ENCODE peak calls at places on chromosomes 13 and 19, in eight cellular contexts. Z is GM04503, P is coronary artery, B is small intestine, R is cardiac muscle cell, E is T-cell, H is KBM-7, Y is T-helper 17 cell. Q is an unnamed sample.

GRCh38 chr19:46739290-46739771 is 6.5 kb upstream of the FKRP start:
- DNase-seq in Z (no peak), P (no peak), B (no peak), R (peak), E (no peak), H (no peak), Y (no peak), Q (no peak)

GRCh38 chr13:49938921-49939320 is 2.8 kb upstream of the SPRYD7 start:
- DNase-seq in Z (no peak), P (no peak), B (peak), R (no peak), E (no peak), H (no peak), Y (no peak), Q (no peak)

GRCh38 chr13:48009298-48009697 is 8.2 kb upstream of the SUCLA2 start:
- DNase-seq in Z (peak), P (no peak), B (no peak), R (no peak), E (no peak), H (peak), Y (no peak), Q (no peak)

GRCh38 chr13:34618654-34619053 is 323.4 kb upstream of the NBEA start:
- DNase-seq in Z (no peak), P (no peak), B (no peak), R (no peak), E (no peak), H (no peak), Y (no peak), Q (no peak)

GRCh38 chr19:47111081-47111589 is 2.4 kb downstream of the ZC3H4 start:
- DNase-seq in Z (no peak), P (no peak), B (peak), R (no peak), E (peak), H (peak), Y (peak), Q (no peak)

GRCh38 chr19:35154535-35155406 is at the start of gene FXYD5:
- DNase-seq in Z (no peak), P (no peak), B (peak), R (no peak), E (peak), H (peak), Y (peak), Q (peak)

GRCh38 chr19:40284251-40284500 is 969 bp downstream of the AKT2 start:
- DNase-seq in Z (no peak), P (no peak), B (peak), R (peak), E (no peak), H (no peak), Y (no peak), Q (no peak)

GRCh38 chr19:46478356-46478986 is 7.1 kb upstream of the PNMA8A start:
- DNase-seq in Z (no peak), P (no peak), B (no peak), R (no peak), E (no peak), H (peak), Y (no peak), Q (no peak)

GRCh38 chr19:19261350-19262189 is 11.5 kb downstream of the TM6SF2 start:
- DNase-seq in Z (no peak), P (no peak), B (no peak), R (peak), E (no peak), H (peak), Y (no peak), Q (no peak)

GRCh38 chr19:35006342-35006998 is 6.3 kb downstream of the GRAMD1A start:
- DNase-seq in Z (no peak), P (no peak), B (peak), R (no peak), E (no peak), H (no peak), Y (no peak), Q (no peak)

GRCh38 chr19:7833225-7834156 is 3.5 kb downstream of the EVI5L start:
- DNase-seq in Z (peak), P (no peak), B (peak), R (no peak), E (no peak), H (no peak), Y (no peak), Q (no peak)

GRCh38 chr13:38657191-38657590 is 29.7 kb upstream of the FREM2 start:
- DNase-seq in Z (no peak), P (no peak), B (no peak), R (no peak), E (no peak), H (no peak), Y (no peak), Q (no peak)

GRCh38 chr19:11191934-11192333 is 5.4 kb downstream of the KANK2 start:
- DNase-seq in Z (no peak), P (no peak), B (no peak), R (no peak), E (no peak), H (peak), Y (no peak), Q (no peak)

GRCh38 chr19:46924874-46925547 is 64.2 kb downstream of the ARHGAP35 start:
- DNase-seq in Z (no peak), P (no peak), B (peak), R (no peak), E (no peak), H (no peak), Y (no peak), Q (no peak)

GRCh38 chr13:48161530-48162179 is 66.8 kb upstream of the MED4 start:
- DNase-seq in Z (no peak), P (no peak), B (no peak), R (no peak), E (peak), H (peak), Y (no peak), Q (no peak)

GRCh38 chr13:38072696-38073095 is 203.1 kb upstream of the TRPC4 start:
- DNase-seq in Z (no peak), P (no peak), B (no peak), R (no peak), E (no peak), H (no peak), Y (no peak), Q (no peak)

GRCh38 chr19:18123819-18124218 is 26.2 kb downstream of the MAST3 start:
- DNase-seq in Z (no peak), P (no peak), B (no peak), R (no peak), E (no peak), H (no peak), Y (no peak), Q (no peak)

GRCh38 chr19:2058570-2059421 is 7.8 kb upstream of the MKNK2 start:
- DNase-seq in Z (no peak), P (peak), B (no peak), R (no peak), E (no peak), H (no peak), Y (no peak), Q (no peak)

GRCh38 chr19:16017138-16017490 is 59.2 kb upstream of the TPM4 start:
- DNase-seq in Z (no peak), P (peak), B (no peak), R (no peak), E (no peak), H (no peak), Y (no peak), Q (no peak)

GRCh38 chr13:110938662-110939421 is 24.0 kb upstream of the ANKRD10 start:
- DNase-seq in Z (no peak), P (peak), B (no peak), R (no peak), E (no peak), H (no peak), Y (no peak), Q (no peak)

GRCh38 chr19:1377965-1378785 is 5.5 kb upstream of the NDUFS7 start:
- DNase-seq in Z (no peak), P (no peak), B (no peak), R (no peak), E (no peak), H (no peak), Y (no peak), Q (no peak)

Q was measured in GDM1.